ENCODE peak calls at places on chromosome 1, in seven cellular contexts. N is EL; V is stimulated activated naive CD4-positive, alpha-beta T cell treated with Interleukin-2 at 50 U/mL for 16 hours; W is NCI-H1105 treated with DMSO at 0.1 percent for 48 hours; O is Panc1; I is neural progenitor cell; C is astrocyte of the spinal cord. J is an unnamed sample.

GRCh38 chr1:244391761-244392160 is 59.9 kb downstream of the ADSS2 start:
- DNase-seq in N (peak), V (no peak), W (no peak), O (no peak), I (no peak), C (peak), J (no peak)

GRCh38 chr1:203188686-203189232 is 2.3 kb upstream of the CHI3L1 start:
- DNase-seq in N (no peak), V (no peak), W (no peak), O (no peak), I (no peak), C (no peak), J (no peak)

GRCh38 chr1:14862114-14862513 is 263.6 kb downstream of the KAZN start:
- DNase-seq in N (no peak), V (no peak), W (no peak), O (no peak), I (no peak), C (no peak), J (no peak)

GRCh38 chr1:156910309-156910782 is 10.1 kb upstream of the LRRC71 start:
- DNase-seq in N (no peak), V (peak), W (peak), O (no peak), I (peak), C (no peak), J (no peak)

GRCh38 chr1:36238433-36238832 is 14.2 kb downstream of the THRAP3 start:
- DNase-seq in N (peak), V (no peak), W (no peak), O (no peak), I (no peak), C (peak), J (no peak)

GRCh38 chr1:181172082-181172481 is 83.6 kb downstream of the IER5 start:
- DNase-seq in N (no peak), V (no peak), W (no peak), O (no peak), I (no peak), C (no peak), J (no peak)

GRCh38 chr1:44008259-44008658 is 16.9 kb downstream of the CCDC24 start:
- DNase-seq in N (no peak), V (no peak), W (no peak), O (no peak), I (no peak), C (no peak), J (no peak)

GRCh38 chr1:211135342-211135950 is 1.5 kb upstream of the KCNH1 start:
- DNase-seq in N (peak), V (no peak), W (peak), O (peak), I (peak), C (peak), J (no peak)

GRCh38 chr1:8078176-8078671 is 52.1 kb upstream of the ERRFI1 start:
- DNase-seq in N (peak), V (no peak), W (no peak), O (no peak), I (no peak), C (peak), J (no peak)

GRCh38 chr1:42682739-42683529 is 716 bp downstream of the YBX1 start:
- DNase-seq in N (peak), V (peak), W (peak), O (no peak), I (peak), C (peak), J (peak)

GRCh38 chr1:1000357-1001056 is 610 bp upstream of the HES4 start:
- DNase-seq in N (peak), V (peak), W (peak), O (no peak), I (peak), C (peak), J (peak)

GRCh38 chr1:198678901-198679329 is 40.1 kb downstream of the PTPRC start:
- DNase-seq in N (no peak), V (no peak), W (no peak), O (no peak), I (no peak), C (no peak), J (no peak)